ENCODE peak calls at places on chromosomes 3 and 15, in five cellular contexts. One of them, this sample, is unnamed.

GRCh38 chr15:44250566-44250965 is 38.0 kb upstream of the GOLM2 start:
- DNase-seq in progenitor cell of endocrine pancreas: no peak
- DNase-seq in esophagus squamous epithelium: no peak
- DNase-seq in epithelial cell of proximal tubule: no peak
- DNase-seq in foreskin keratinocyte: no peak
- DNase-seq in this sample: no peak

GRCh38 chr15:69976366-69976994 is 121.2 kb downstream of the TLE3 start:
- DNase-seq in progenitor cell of endocrine pancreas: peak
- DNase-seq in esophagus squamous epithelium: no peak
- DNase-seq in epithelial cell of proximal tubule: no peak
- DNase-seq in foreskin keratinocyte: peak
- DNase-seq in this sample: no peak

GRCh38 chr15:86268558-86268957 is 188.9 kb downstream of the AGBL1 start:
- DNase-seq in progenitor cell of endocrine pancreas: no peak
- DNase-seq in esophagus squamous epithelium: no peak
- DNase-seq in epithelial cell of proximal tubule: no peak
- DNase-seq in foreskin keratinocyte: no peak
- DNase-seq in this sample: no peak

GRCh38 chr3:445960-446359 is 249.4 kb downstream of the CHL1 start:
- DNase-seq in progenitor cell of endocrine pancreas: no peak
- DNase-seq in esophagus squamous epithelium: no peak
- DNase-seq in epithelial cell of proximal tubule: no peak
- DNase-seq in foreskin keratinocyte: no peak
- DNase-seq in this sample: no peak

GRCh38 chr15:90987561-90988141 is 6.7 kb downstream of the PRC1 start:
- DNase-seq in progenitor cell of endocrine pancreas: no peak
- DNase-seq in esophagus squamous epithelium: no peak
- DNase-seq in epithelial cell of proximal tubule: no peak
- DNase-seq in foreskin keratinocyte: no peak
- DNase-seq in this sample: no peak

GRCh38 chr15:34436956-34437442 is 609 bp downstream of the GOLGA8A start:
- DNase-seq in progenitor cell of endocrine pancreas: peak
- DNase-seq in esophagus squamous epithelium: no peak
- DNase-seq in epithelial cell of proximal tubule: no peak
- DNase-seq in foreskin keratinocyte: peak
- DNase-seq in this sample: peak

GRCh38 chr3:117184574-117184973 is 475.0 kb downstream of the TUSC7 start:
- DNase-seq in progenitor cell of endocrine pancreas: no peak
- DNase-seq in esophagus squamous epithelium: no peak
- DNase-seq in epithelial cell of proximal tubule: no peak
- DNase-seq in foreskin keratinocyte: peak
- DNase-seq in this sample: no peak

GRCh38 chr3:170966495-170966894 is 58.1 kb upstream of the EIF5A2 start:
- DNase-seq in progenitor cell of endocrine pancreas: no peak
- DNase-seq in esophagus squamous epithelium: no peak
- DNase-seq in epithelial cell of proximal tubule: no peak
- DNase-seq in foreskin keratinocyte: no peak
- DNase-seq in this sample: no peak

GRCh38 chr3:123390865-123391613 is 57.9 kb downstream of the ADCY5 start:
- DNase-seq in progenitor cell of endocrine pancreas: no peak
- DNase-seq in esophagus squamous epithelium: no peak
- DNase-seq in epithelial cell of proximal tubule: no peak
- DNase-seq in foreskin keratinocyte: no peak
- DNase-seq in this sample: peak

GRCh38 chr3:197700095-197700494 is 36.6 kb downstream of the RUBCN start:
- DNase-seq in progenitor cell of endocrine pancreas: no peak
- DNase-seq in esophagus squamous epithelium: no peak
- DNase-seq in epithelial cell of proximal tubule: no peak
- DNase-seq in foreskin keratinocyte: no peak
- DNase-seq in this sample: no peak

GRCh38 chr3:113053169-113053568 is 62.4 kb downstream of the GTPBP8 start:
- DNase-seq in progenitor cell of endocrine pancreas: no peak
- DNase-seq in esophagus squamous epithelium: no peak
- DNase-seq in epithelial cell of proximal tubule: no peak
- DNase-seq in foreskin keratinocyte: no peak
- DNase-seq in this sample: no peak

GRCh38 chr3:21920431-21920830 is 169.4 kb upstream of the ZNF385D start:
- DNase-seq in progenitor cell of endocrine pancreas: no peak
- DNase-seq in esophagus squamous epithelium: no peak
- DNase-seq in epithelial cell of proximal tubule: no peak
- DNase-seq in foreskin keratinocyte: peak
- DNase-seq in this sample: peak

GRCh38 chr15:83320404-83320803 is 35.9 kb upstream of the BNC1 start:
- DNase-seq in progenitor cell of endocrine pancreas: no peak
- DNase-seq in esophagus squamous epithelium: no peak
- DNase-seq in epithelial cell of proximal tubule: no peak
- DNase-seq in foreskin keratinocyte: no peak
- DNase-seq in this sample: no peak

GRCh38 chr15:87777054-87777498 is 479.5 kb downstream of the NTRK3 start:
- DNase-seq in progenitor cell of endocrine pancreas: no peak
- DNase-seq in esophagus squamous epithelium: no peak
- DNase-seq in epithelial cell of proximal tubule: peak
- DNase-seq in foreskin keratinocyte: no peak
- DNase-seq in this sample: peak

GRCh38 chr3:81782585-81782984 is 21.1 kb upstream of the GBE1 start:
- DNase-seq in progenitor cell of endocrine pancreas: no peak
- DNase-seq in esophagus squamous epithelium: no peak
- DNase-seq in epithelial cell of proximal tubule: no peak
- DNase-seq in foreskin keratinocyte: no peak
- DNase-seq in this sample: no peak

GRCh38 chr15:59329570-59330350 is 42.9 kb downstream of the MYO1E start:
- DNase-seq in progenitor cell of endocrine pancreas: no peak
- DNase-seq in esophagus squamous epithelium: no peak
- DNase-seq in epithelial cell of proximal tubule: peak
- DNase-seq in foreskin keratinocyte: no peak
- DNase-seq in this sample: peak

GRCh38 chr15:80404057-80404718 is at the start of gene ARNT2:
- DNase-seq in progenitor cell of endocrine pancreas: peak
- DNase-seq in esophagus squamous epithelium: no peak
- DNase-seq in epithelial cell of proximal tubule: no peak
- DNase-seq in foreskin keratinocyte: no peak
- DNase-seq in this sample: no peak

GRCh38 chr3:177713921-177714900 is 516.9 kb upstream of the TBL1XR1 start:
- DNase-seq in progenitor cell of endocrine pancreas: no peak
- DNase-seq in esophagus squamous epithelium: no peak
- DNase-seq in epithelial cell of proximal tubule: no peak
- DNase-seq in foreskin keratinocyte: no peak
- DNase-seq in this sample: no peak

GRCh38 chr3:52570076-52570475 is 33.7 kb downstream of the UQCC5 start:
- DNase-seq in progenitor cell of endocrine pancreas: no peak
- DNase-seq in esophagus squamous epithelium: no peak
- DNase-seq in epithelial cell of proximal tubule: no peak
- DNase-seq in foreskin keratinocyte: no peak
- DNase-seq in this sample: no peak

DNA sequence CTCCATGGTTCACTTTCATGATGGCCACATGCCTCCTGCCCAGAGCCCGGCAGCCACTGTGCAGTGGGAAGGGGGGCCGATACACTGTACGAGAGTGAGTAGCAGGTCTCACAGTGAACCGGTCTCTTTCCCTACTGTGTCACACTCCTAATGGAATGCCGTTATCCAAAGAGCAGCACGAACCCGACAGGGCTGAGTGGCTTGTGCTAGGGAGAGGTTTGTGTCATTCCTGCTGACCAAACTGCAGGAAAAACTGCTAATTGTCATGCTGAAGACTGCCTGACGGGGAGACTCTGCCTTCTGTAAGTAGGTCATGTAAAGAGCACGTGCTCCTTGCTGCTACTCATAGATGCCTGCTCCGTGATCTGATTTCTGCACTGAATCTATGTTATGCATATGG is 105.1 kb downstream of the ARPP21 start:
- DNase-seq in progenitor cell of endocrine pancreas: no peak
- DNase-seq in esophagus squamous epithelium: no peak
- DNase-seq in epithelial cell of proximal tubule: peak
- DNase-seq in foreskin keratinocyte: no peak
- DNase-seq in this sample: no peak
- TF ChIP-seq CTCF in progenitor cell of endocrine pancreas: no peak
- TF ChIP-seq CTCF in esophagus squamous epithelium: no peak
- TF ChIP-seq CTCF in epithelial cell of proximal tubule: no peak
- TF ChIP-seq CTCF in foreskin keratinocyte: no peak
- TF ChIP-seq CTCF in this sample: no peak

GRCh38 chr3:44078863-44079262 is 162.8 kb upstream of the TOPAZ1 start:
- DNase-seq in progenitor cell of endocrine pancreas: no peak
- DNase-seq in esophagus squamous epithelium: no peak
- DNase-seq in epithelial cell of proximal tubule: no peak
- DNase-seq in foreskin keratinocyte: no peak
- DNase-seq in this sample: no peak

GRCh38 chr3:44076221-44076829 is 165.4 kb upstream of the TOPAZ1 start:
- DNase-seq in progenitor cell of endocrine pancreas: no peak
- DNase-seq in esophagus squamous epithelium: no peak
- DNase-seq in epithelial cell of proximal tubule: no peak
- DNase-seq in foreskin keratinocyte: no peak
- DNase-seq in this sample: no peak

GRCh38 chr3:44074181-44074580 is 167.5 kb upstream of the TOPAZ1 start:
- DNase-seq in progenitor cell of endocrine pancreas: no peak
- DNase-seq in esophagus squamous epithelium: no peak
- DNase-seq in epithelial cell of proximal tubule: no peak
- DNase-seq in foreskin keratinocyte: no peak
- DNase-seq in this sample: no peak

GRCh38 chr3:44079916-44080315 is 161.8 kb upstream of the TOPAZ1 start:
- DNase-seq in progenitor cell of endocrine pancreas: no peak
- DNase-seq in esophagus squamous epithelium: no peak
- DNase-seq in epithelial cell of proximal tubule: no peak
- DNase-seq in foreskin keratinocyte: no peak
- DNase-seq in this sample: no peak

GRCh38 chr3:44077267-44077666 is 164.4 kb upstream of the TOPAZ1 start:
- DNase-seq in progenitor cell of endocrine pancreas: no peak
- DNase-seq in esophagus squamous epithelium: no peak
- DNase-seq in epithelial cell of proximal tubule: no peak
- DNase-seq in foreskin keratinocyte: no peak
- DNase-seq in this sample: no peak
- TF ChIP-seq CTCF in progenitor cell of endocrine pancreas: no peak
- TF ChIP-seq CTCF in esophagus squamous epithelium: no peak
- TF ChIP-seq CTCF in epithelial cell of proximal tubule: peak
- TF ChIP-seq CTCF in foreskin keratinocyte: peak
- TF ChIP-seq CTCF in this sample: peak

GRCh38 chr3:136546718-136547117 is 205.5 kb downstream of the STAG1 start:
- DNase-seq in progenitor cell of endocrine pancreas: no peak
- DNase-seq in esophagus squamous epithelium: no peak
- DNase-seq in epithelial cell of proximal tubule: no peak
- DNase-seq in foreskin keratinocyte: no peak
- DNase-seq in this sample: no peak
- TF ChIP-seq CTCF in progenitor cell of endocrine pancreas: peak
- TF ChIP-seq CTCF in esophagus squamous epithelium: no peak
- TF ChIP-seq CTCF in epithelial cell of proximal tubule: peak
- TF ChIP-seq CTCF in foreskin keratinocyte: peak
- TF ChIP-seq CTCF in this sample: no peak

DNA sequence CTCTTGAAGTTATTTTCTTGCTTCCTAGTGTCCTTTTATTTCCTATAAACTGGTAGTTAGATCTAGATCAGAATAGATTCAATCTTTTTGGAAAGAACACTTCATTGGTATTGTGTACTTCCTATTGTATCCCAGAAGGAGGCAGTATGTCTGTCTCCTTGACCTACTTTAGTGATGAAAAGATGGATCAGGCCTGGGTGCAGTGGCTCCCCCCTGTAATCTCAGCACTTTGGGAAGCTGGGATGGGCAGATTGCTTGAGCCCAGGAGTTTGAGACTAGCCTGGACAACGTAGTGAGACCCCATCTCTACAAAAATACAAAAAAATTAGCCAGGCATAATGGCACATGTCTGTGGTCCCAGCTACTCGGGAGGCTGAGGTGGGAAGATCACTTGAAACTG is 12.0 kb downstream of the BSN start:
- DNase-seq in progenitor cell of endocrine pancreas: no peak
- DNase-seq in esophagus squamous epithelium: no peak
- DNase-seq in epithelial cell of proximal tubule: no peak
- DNase-seq in foreskin keratinocyte: no peak
- DNase-seq in this sample: no peak
- TF ChIP-seq CTCF in progenitor cell of endocrine pancreas: no peak
- TF ChIP-seq CTCF in esophagus squamous epithelium: no peak
- TF ChIP-seq CTCF in epithelial cell of proximal tubule: peak
- TF ChIP-seq CTCF in foreskin keratinocyte: peak
- TF ChIP-seq CTCF in this sample: peak

DNA sequence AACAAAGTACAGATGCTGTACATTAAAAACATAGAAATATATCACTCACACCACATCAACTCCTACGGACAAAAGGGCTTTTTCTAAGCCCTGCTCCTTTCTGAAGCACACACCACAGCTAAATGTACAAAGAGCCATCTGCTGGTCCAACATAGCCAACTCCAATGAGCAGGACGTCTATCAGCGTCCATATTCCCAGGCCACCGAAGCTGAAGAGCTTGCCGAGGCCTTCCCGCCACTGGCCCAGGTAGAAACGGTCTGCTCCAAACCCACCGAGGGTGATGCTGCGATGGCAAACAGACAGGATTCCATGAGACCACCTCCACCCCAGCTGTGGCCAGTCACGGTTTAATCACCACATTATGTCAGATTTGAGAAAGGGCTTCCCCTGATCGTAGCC is 9.8 kb downstream of the TM2D3 start:
- DNase-seq in progenitor cell of endocrine pancreas: no peak
- DNase-seq in esophagus squamous epithelium: no peak
- DNase-seq in epithelial cell of proximal tubule: no peak
- DNase-seq in foreskin keratinocyte: no peak
- DNase-seq in this sample: no peak
- TF ChIP-seq CTCF in progenitor cell of endocrine pancreas: no peak
- TF ChIP-seq CTCF in esophagus squamous epithelium: no peak
- TF ChIP-seq CTCF in epithelial cell of proximal tubule: peak
- TF ChIP-seq CTCF in foreskin keratinocyte: no peak
- TF ChIP-seq CTCF in this sample: no peak

GRCh38 chr3:49867871-49868321 is 1.8 kb downstream of the CAMKV start:
- DNase-seq in progenitor cell of endocrine pancreas: peak
- DNase-seq in esophagus squamous epithelium: no peak
- DNase-seq in epithelial cell of proximal tubule: no peak
- DNase-seq in foreskin keratinocyte: no peak
- DNase-seq in this sample: no peak

GRCh38 chr3:49867400-49867799 is 2.3 kb downstream of the CAMKV start:
- DNase-seq in progenitor cell of endocrine pancreas: no peak
- DNase-seq in esophagus squamous epithelium: no peak
- DNase-seq in epithelial cell of proximal tubule: no peak
- DNase-seq in foreskin keratinocyte: no peak
- DNase-seq in this sample: no peak

GRCh38 chr3:49869525-49870126 is at the start of gene CAMKV:
- DNase-seq in progenitor cell of endocrine pancreas: no peak
- DNase-seq in esophagus squamous epithelium: no peak
- DNase-seq in epithelial cell of proximal tubule: no peak
- DNase-seq in foreskin keratinocyte: no peak
- DNase-seq in this sample: no peak

GRCh38 chr3:49871536-49872157 is 1.9 kb upstream of the CAMKV start:
- DNase-seq in progenitor cell of endocrine pancreas: no peak
- DNase-seq in esophagus squamous epithelium: no peak
- DNase-seq in epithelial cell of proximal tubule: no peak
- DNase-seq in foreskin keratinocyte: no peak
- DNase-seq in this sample: no peak

GRCh38 chr3:49868951-49869454 is 703 bp downstream of the CAMKV start:
- DNase-seq in progenitor cell of endocrine pancreas: no peak
- DNase-seq in esophagus squamous epithelium: no peak
- DNase-seq in epithelial cell of proximal tubule: no peak
- DNase-seq in foreskin keratinocyte: no peak
- DNase-seq in this sample: no peak
- TF ChIP-seq CTCF in progenitor cell of endocrine pancreas: no peak
- TF ChIP-seq CTCF in esophagus squamous epithelium: no peak
- TF ChIP-seq CTCF in epithelial cell of proximal tubule: no peak
- TF ChIP-seq CTCF in foreskin keratinocyte: no peak
- TF ChIP-seq CTCF in this sample: no peak